ENCODE peak calls at places on chromosomes 4 and X, in six cellular contexts. One of them, this sample, is unnamed.

GRCh38 chr4:112765317-112765989 is 128.5 kb downstream of the LARP7 start:
- DNase-seq in CD14-positive monocyte: no peak
- DNase-seq in Right ventricle myocardium inferior: no peak
- DNase-seq in T-helper 1 cell: no peak
- DNase-seq in pons: no peak
- DNase-seq in ACHN: peak
- DNase-seq in this sample: no peak

GRCh38 chrX:17697191-17697590 is 40.1 kb upstream of the SCML1 start:
- DNase-seq in CD14-positive monocyte: no peak
- DNase-seq in Right ventricle myocardium inferior: no peak
- DNase-seq in T-helper 1 cell: no peak
- DNase-seq in pons: peak
- DNase-seq in ACHN: no peak
- DNase-seq in this sample: no peak

GRCh38 chr4:112973897-112974296 is 75.6 kb upstream of the ANK2 start:
- DNase-seq in CD14-positive monocyte: no peak
- DNase-seq in Right ventricle myocardium inferior: no peak
- DNase-seq in T-helper 1 cell: no peak
- DNase-seq in pons: peak
- DNase-seq in ACHN: no peak
- DNase-seq in this sample: no peak

GRCh38 chr4:151276787-151277557 is at the start of gene PRSS48:
- DNase-seq in CD14-positive monocyte: no peak
- DNase-seq in Right ventricle myocardium inferior: peak
- DNase-seq in T-helper 1 cell: no peak
- DNase-seq in pons: peak
- DNase-seq in ACHN: peak
- DNase-seq in this sample: no peak

GRCh38 chr4:124803641-124804040 is 91.1 kb upstream of the ANKRD50 start:
- DNase-seq in CD14-positive monocyte: no peak
- DNase-seq in Right ventricle myocardium inferior: no peak
- DNase-seq in T-helper 1 cell: no peak
- DNase-seq in pons: no peak
- DNase-seq in ACHN: peak
- DNase-seq in this sample: no peak

GRCh38 chrX:27354021-27354420 is 109.1 kb downstream of the PPP4R3C start:
- DNase-seq in CD14-positive monocyte: no peak
- DNase-seq in Right ventricle myocardium inferior: no peak
- DNase-seq in T-helper 1 cell: no peak
- DNase-seq in pons: no peak
- DNase-seq in ACHN: no peak
- DNase-seq in this sample: no peak

GRCh38 chrX:107673933-107674479 is 45.7 kb downstream of the PRPS1 start:
- DNase-seq in CD14-positive monocyte: peak
- DNase-seq in Right ventricle myocardium inferior: peak
- DNase-seq in T-helper 1 cell: peak
- DNase-seq in pons: no peak
- DNase-seq in ACHN: no peak
- DNase-seq in this sample: peak

GRCh38 chrX:54045563-54046228 is 1.4 kb upstream of the PHF8 start:
- DNase-seq in CD14-positive monocyte: no peak
- DNase-seq in Right ventricle myocardium inferior: no peak
- DNase-seq in T-helper 1 cell: no peak
- DNase-seq in pons: no peak
- DNase-seq in ACHN: no peak
- DNase-seq in this sample: no peak

GRCh38 chr4:131137196-131137595 is 2011.9 kb upstream of the PCDH10 start:
- DNase-seq in CD14-positive monocyte: no peak
- DNase-seq in Right ventricle myocardium inferior: no peak
- DNase-seq in T-helper 1 cell: no peak
- DNase-seq in pons: no peak
- DNase-seq in ACHN: no peak
- DNase-seq in this sample: no peak

GRCh38 chr4:146333187-146333894 is 119.0 kb downstream of the REELD1 start:
- DNase-seq in CD14-positive monocyte: no peak
- DNase-seq in Right ventricle myocardium inferior: no peak
- DNase-seq in T-helper 1 cell: no peak
- DNase-seq in pons: no peak
- DNase-seq in ACHN: peak
- DNase-seq in this sample: no peak

GRCh38 chr4:88964450-88964849 is 92.5 kb downstream of the FAM13A start:
- DNase-seq in CD14-positive monocyte: no peak
- DNase-seq in Right ventricle myocardium inferior: no peak
- DNase-seq in T-helper 1 cell: no peak
- DNase-seq in pons: no peak
- DNase-seq in ACHN: no peak
- DNase-seq in this sample: no peak